ENCODE peak calls at places on chromosomes 3 and 15, in ten cellular contexts. W is AML-193; Z is stimulated activated naive CD4-positive, alpha-beta T cell treated with Interleukin-2 at 50 U/mL for 16 hours; J is GDM1; H is nephron progenitor cell; S is AG09309; M is H9; Y is ACHN; X is heart left ventricle; R is GM20000. L is an unnamed sample.

GRCh38 chr3:182969277-182969676 is 11.1 kb downstream of the DCUN1D1 start:
- DNase-seq in W (no peak), Z (no peak), J (no peak), H (no peak), S (peak), M (no peak), Y (peak), X (no peak), R (no peak), L (no peak)

GRCh38 chr15:60840306-60840702 is 361.4 kb upstream of the ICE2 start:
- DNase-seq in W (no peak), Z (no peak), J (no peak), H (no peak), S (no peak), M (peak), Y (no peak), X (peak), R (no peak), L (no peak)

GRCh38 chr15:90910441-90911301 is 7.6 kb downstream of the MAN2A2 start:
- DNase-seq in W (no peak), Z (no peak), J (no peak), H (no peak), S (no peak), M (no peak), Y (no peak), X (no peak), R (no peak), L (no peak)

GRCh38 chr3:127820221-127820870 is 2.0 kb downstream of the MGLL start:
- DNase-seq in W (peak), Z (no peak), J (no peak), H (no peak), S (no peak), M (no peak), Y (peak), X (no peak), R (peak), L (no peak)

GRCh38 chr15:57591822-57592367 is at the start of gene MYZAP:
- DNase-seq in W (no peak), Z (peak), J (no peak), H (peak), S (no peak), M (peak), Y (peak), X (peak), R (peak), L (no peak)

GRCh38 chr3:51391566-51392300 is 648 bp downstream of the RBM15B start:
- DNase-seq in W (no peak), Z (peak), J (no peak), H (peak), S (no peak), M (no peak), Y (peak), X (peak), R (peak), L (no peak)

GRCh38 chr3:59388555-59389280 is 338.9 kb upstream of the CFAP20DC start:
- DNase-seq in W (no peak), Z (no peak), J (no peak), H (no peak), S (no peak), M (no peak), Y (no peak), X (no peak), R (peak), L (no peak)

GRCh38 chr3:17795733-17796132 is 53.3 kb upstream of the TBC1D5 start:
- DNase-seq in W (no peak), Z (no peak), J (no peak), H (no peak), S (no peak), M (no peak), Y (no peak), X (no peak), R (no peak), L (no peak)

GRCh38 chr3:150237490-150237889 is 170.6 kb upstream of the TSC22D2 start:
- DNase-seq in W (no peak), Z (no peak), J (no peak), H (no peak), S (no peak), M (no peak), Y (peak), X (peak), R (no peak), L (no peak)

GRCh38 chr3:145623349-145623748 is 537.6 kb downstream of the PLOD2 start:
- DNase-seq in W (no peak), Z (no peak), J (no peak), H (no peak), S (no peak), M (no peak), Y (no peak), X (no peak), R (no peak), L (no peak)

GRCh38 chr3:134148534-134148933 is 102.1 kb downstream of the RYK start:
- DNase-seq in W (no peak), Z (no peak), J (no peak), H (no peak), S (no peak), M (no peak), Y (no peak), X (no peak), R (no peak), L (no peak)

GRCh38 chr3:31959951-31960792 is 20.9 kb downstream of the OSBPL10 start:
- DNase-seq in W (no peak), Z (no peak), J (no peak), H (no peak), S (no peak), M (peak), Y (no peak), X (no peak), R (no peak), L (peak)

GRCh38 chr3:172140499-172141391 is 101.4 kb downstream of the FNDC3B start:
- DNase-seq in W (peak), Z (no peak), J (no peak), H (no peak), S (peak), M (no peak), Y (peak), X (peak), R (no peak), L (no peak)

GRCh38 chr15:74370471-74370870 is 3.0 kb upstream of the CYP11A1 start:
- DNase-seq in W (no peak), Z (no peak), J (no peak), H (no peak), S (no peak), M (no peak), Y (no peak), X (no peak), R (no peak), L (no peak)

GRCh38 chr3:197183582-197183981 is 114.8 kb downstream of the DLG1 start:
- DNase-seq in W (no peak), Z (no peak), J (no peak), H (no peak), S (no peak), M (peak), Y (no peak), X (no peak), R (no peak), L (no peak)

GRCh38 chr3:25870452-25870851 is 80.6 kb downstream of the OXSM start:
- DNase-seq in W (no peak), Z (no peak), J (no peak), H (no peak), S (no peak), M (no peak), Y (no peak), X (no peak), R (no peak), L (no peak)

GRCh38 chr3:156630081-156630772 is 44.2 kb upstream of the TIPARP start:
- DNase-seq in W (no peak), Z (no peak), J (no peak), H (peak), S (no peak), M (no peak), Y (peak), X (no peak), R (no peak), L (no peak)

GRCh38 chr3:42129014-42129953 is 38.1 kb downstream of the TRAK1 start:
- DNase-seq in W (no peak), Z (no peak), J (no peak), H (no peak), S (no peak), M (no peak), Y (no peak), X (no peak), R (no peak), L (no peak)

GRCh38 chr3:179688847-179689246 is 36.0 kb downstream of the USP13 start:
- DNase-seq in W (no peak), Z (no peak), J (no peak), H (no peak), S (peak), M (no peak), Y (peak), X (no peak), R (no peak), L (no peak)

GRCh38 chr3:16124636-16125035 is 49.8 kb upstream of the GALNT15 start:
- DNase-seq in W (no peak), Z (no peak), J (no peak), H (no peak), S (peak), M (no peak), Y (peak), X (no peak), R (no peak), L (no peak)

GRCh38 chr3:170707899-170708298 is 122.0 kb upstream of the SLC7A14 start:
- DNase-seq in W (no peak), Z (no peak), J (no peak), H (no peak), S (no peak), M (no peak), Y (no peak), X (no peak), R (no peak), L (no peak)

GRCh38 chr3:46489875-46490274 is 7.9 kb upstream of the RTP3 start:
- DNase-seq in W (no peak), Z (no peak), J (no peak), H (no peak), S (peak), M (no peak), Y (no peak), X (no peak), R (no peak), L (no peak)

GRCh38 chr3:193014961-193015360 is 97.3 kb upstream of the MB21D2 start:
- DNase-seq in W (no peak), Z (no peak), J (no peak), H (no peak), S (no peak), M (no peak), Y (no peak), X (no peak), R (no peak), L (no peak)

GRCh38 chr15:70559223-70559823 is 204.0 kb downstream of the UACA start:
- DNase-seq in W (peak), Z (peak), J (peak), H (peak), S (no peak), M (peak), Y (no peak), X (no peak), R (no peak), L (no peak)

GRCh38 chr3:166446986-166447385 is 609.8 kb upstream of the BCHE start:
- DNase-seq in W (no peak), Z (no peak), J (no peak), H (no peak), S (no peak), M (no peak), Y (no peak), X (no peak), R (no peak), L (no peak)

GRCh38 chr3:143428351-143428750 is 308.8 kb downstream of the CHST2 start:
- DNase-seq in W (no peak), Z (no peak), J (no peak), H (no peak), S (no peak), M (no peak), Y (no peak), X (no peak), R (no peak), L (no peak)

GRCh38 chr3:46916799-46917198 is 39.3 kb downstream of the PTH1R start:
- DNase-seq in W (no peak), Z (no peak), J (no peak), H (no peak), S (no peak), M (no peak), Y (no peak), X (no peak), R (no peak), L (no peak)

GRCh38 chr3:114809668-114810413 is 337.2 kb downstream of the ZBTB20 start:
- DNase-seq in W (no peak), Z (no peak), J (no peak), H (no peak), S (no peak), M (no peak), Y (peak), X (no peak), R (peak), L (no peak)

GRCh38 chr3:127252446-127252845 is 35.4 kb downstream of the PRR20G start:
- DNase-seq in W (no peak), Z (no peak), J (no peak), H (no peak), S (no peak), M (no peak), Y (no peak), X (no peak), R (no peak), L (no peak)

GRCh38 chr3:157073810-157074209 is 86.1 kb downstream of the CCNL1 start:
- DNase-seq in W (no peak), Z (no peak), J (no peak), H (no peak), S (peak), M (no peak), Y (no peak), X (no peak), R (no peak), L (no peak)

GRCh38 chr3:27532931-27533607 is 48.9 kb upstream of the SLC4A7 start:
- DNase-seq in W (no peak), Z (no peak), J (no peak), H (no peak), S (no peak), M (peak), Y (peak), X (no peak), R (no peak), L (no peak)

GRCh38 chr3:89654031-89654430 is 546.6 kb downstream of the EPHA3 start:
- DNase-seq in W (no peak), Z (no peak), J (no peak), H (no peak), S (no peak), M (no peak), Y (no peak), X (no peak), R (no peak), L (no peak)

L was measured in NT2/D1.